ENCODE peak calls at places on chromosomes 1 and 21, in five cellular contexts. J, Q, X, F and S are unnamed samples.

GRCh38 chr1:79517425-79518219 is 511.1 kb upstream of the ADGRL4 start:
- DNase-seq in X (no peak), Q (no peak), J (no peak), F (no peak), S (no peak)

GRCh38 chr1:32702599-32703478 is at the start of gene SYNC:
- DNase-seq in Q (peak; percentile 95), F (no peak), J (no peak), X (no peak), S (no peak)

GRCh38 chr1:241998950-241999495 is at the start of gene MAP1LC3C:
- DNase-seq in F (no peak), Q (no peak), X (no peak), J (no peak), S (no peak)

GRCh38 chr1:227270554-227270953 is 47.7 kb downstream of the CDC42BPA start:
- DNase-seq in X (no peak), J (no peak), F (peak; percentile 20), Q (no peak), S (no peak)

GRCh38 chr1:230157409-230158390 is 90.7 kb downstream of the GALNT2 start:
- DNase-seq in F (peak; percentile 88), J (no peak), X (no peak), Q (no peak), S (no peak)

GRCh38 chr1:98903726-98904125 is 100.9 kb downstream of the PLPPR5 start:
- DNase-seq in Q (no peak), X (no peak), J (no peak), F (no peak), S (no peak)

GRCh38 chr1:241950390-241950789 is 7.2 kb upstream of the BECN2 start:
- DNase-seq in X (no peak), F (no peak), J (no peak), Q (no peak), S (no peak)

GRCh38 chr1:18945401-18945849 is 11.1 kb downstream of the IFFO2 start:
- DNase-seq in J (no peak), F (no peak), X (no peak), Q (no peak), S (no peak)

GRCh38 chr1:167455786-167456446 is 62.4 kb downstream of the CD247 start:
- DNase-seq in Q (no peak), J (no peak), X (no peak), F (no peak), S (no peak)

GRCh38 chr21:31879251-31879650 is 6.4 kb downstream of the HUNK start:
- DNase-seq in Q (no peak), F (no peak), J (no peak), X (no peak), S (no peak)

GRCh38 chr1:43221256-43221778 is 48.5 kb upstream of the TMEM125 start:
- DNase-seq in F (no peak), Q (no peak), J (no peak), X (peak; percentile 75), S (no peak)

DNA sequence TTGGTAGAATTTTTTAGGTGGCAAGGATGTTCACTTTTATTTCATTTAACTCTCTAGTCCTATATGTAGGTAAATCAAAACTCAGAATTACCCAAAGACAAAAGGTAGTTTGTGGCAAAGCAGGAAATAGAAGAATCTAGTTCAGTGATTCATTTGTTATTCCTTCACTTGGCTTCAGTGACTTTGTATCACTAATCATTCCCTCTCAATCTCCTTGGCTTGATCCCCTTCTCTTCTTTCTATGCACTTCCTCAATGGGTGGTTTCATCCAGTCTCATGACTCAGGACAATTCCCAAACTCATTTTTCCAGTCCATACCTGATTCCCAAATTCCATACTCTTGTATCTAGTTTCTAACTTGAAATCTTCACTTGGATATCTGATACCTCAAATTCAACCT is 64.9 kb downstream of the PRKACB start:
- DNase-seq in F (no peak), Q (no peak), J (no peak), X (no peak), S (no peak)
- TF ChIP-seq SRF in F (no peak), Q (no peak), J (no peak), X (no peak), S (no peak)

DNA sequence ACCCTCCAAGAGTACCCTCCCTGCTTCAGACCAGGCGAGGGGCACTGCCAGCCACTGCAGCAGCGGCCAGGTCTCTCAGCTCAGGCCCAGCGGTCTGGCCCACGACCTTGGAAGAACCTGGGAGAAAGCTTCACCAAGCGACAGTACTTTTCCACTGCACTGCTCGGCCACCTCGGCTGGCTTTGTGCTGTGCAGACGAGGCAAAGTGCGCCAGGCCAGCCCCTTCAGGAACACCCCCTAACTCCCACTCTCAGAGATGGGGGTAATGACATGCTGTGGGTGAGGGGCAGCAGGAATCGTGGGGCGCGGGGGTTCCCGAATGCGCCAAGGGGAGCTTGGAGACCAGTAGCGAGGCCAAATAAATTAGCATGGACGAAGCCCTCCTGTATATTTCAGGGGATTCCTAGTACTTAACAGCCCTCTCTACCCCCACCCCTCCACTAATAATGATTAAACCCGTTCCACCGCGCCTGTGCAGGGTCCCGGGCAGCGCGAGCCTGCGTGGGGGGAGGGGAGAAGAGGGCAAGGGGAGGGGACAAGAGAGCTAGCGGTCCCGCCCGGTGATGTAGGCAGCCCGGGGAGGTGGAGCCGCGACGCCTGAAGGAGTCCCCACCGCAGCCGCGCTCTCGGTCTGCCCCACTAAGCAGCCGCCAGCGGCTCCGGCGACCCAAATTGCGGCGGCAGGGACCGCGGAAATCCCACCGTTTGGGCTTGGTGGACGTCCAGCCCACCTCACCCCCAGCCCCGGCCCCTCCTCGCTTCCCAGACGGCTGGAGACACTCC is at the start of gene FAM43B:
- DNase-seq in J (no peak), F (peak; percentile 88), Q (peak; percentile 57), X (no peak), S (no peak)
- TF ChIP-seq SRF in J (no peak), F (no peak), Q (no peak), X (no peak), S (no peak)

GRCh38 chr21:35825954-35826353 is 234.4 kb downstream of the SETD4 start:
- DNase-seq in Q (no peak), J (no peak), F (no peak), X (no peak), S (no peak)
- TF ChIP-seq SRF in Q (no peak), J (no peak), F (no peak), X (no peak), S (no peak)

GRCh38 chr1:203621559-203622130 is 5.0 kb upstream of the ATP2B4 start:
- DNase-seq in X (no peak), J (no peak), F (no peak), Q (no peak), S (no peak)
- TF ChIP-seq SRF in X (no peak), J (no peak), F (no peak), Q (no peak), S (no peak)

DNA sequence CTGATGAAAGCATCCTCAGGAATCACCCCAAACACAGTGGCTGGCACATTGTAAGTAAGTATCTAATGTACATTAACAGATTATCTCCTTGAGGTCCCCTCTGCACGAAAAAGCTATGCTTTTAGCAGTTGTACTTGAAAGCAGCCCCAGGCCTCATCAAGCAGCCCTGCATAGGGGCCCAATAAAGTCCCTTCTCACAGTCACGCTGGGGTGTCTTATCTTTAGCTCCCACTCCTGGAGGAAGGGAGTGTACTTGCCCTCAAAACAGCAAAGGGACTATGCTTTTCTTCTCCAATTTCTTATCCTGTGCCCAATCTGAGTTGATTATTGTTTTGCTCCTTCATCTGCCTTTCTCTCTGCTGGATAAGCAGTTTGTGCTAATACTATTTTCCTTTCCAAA is 168.8 kb upstream of the PLXNA2 start:
- DNase-seq in J (no peak), F (no peak), X (no peak), Q (peak; percentile 45), S (no peak)
- TF ChIP-seq SRF in J (no peak), F (no peak), X (no peak), Q (no peak), S (no peak)

DNA sequence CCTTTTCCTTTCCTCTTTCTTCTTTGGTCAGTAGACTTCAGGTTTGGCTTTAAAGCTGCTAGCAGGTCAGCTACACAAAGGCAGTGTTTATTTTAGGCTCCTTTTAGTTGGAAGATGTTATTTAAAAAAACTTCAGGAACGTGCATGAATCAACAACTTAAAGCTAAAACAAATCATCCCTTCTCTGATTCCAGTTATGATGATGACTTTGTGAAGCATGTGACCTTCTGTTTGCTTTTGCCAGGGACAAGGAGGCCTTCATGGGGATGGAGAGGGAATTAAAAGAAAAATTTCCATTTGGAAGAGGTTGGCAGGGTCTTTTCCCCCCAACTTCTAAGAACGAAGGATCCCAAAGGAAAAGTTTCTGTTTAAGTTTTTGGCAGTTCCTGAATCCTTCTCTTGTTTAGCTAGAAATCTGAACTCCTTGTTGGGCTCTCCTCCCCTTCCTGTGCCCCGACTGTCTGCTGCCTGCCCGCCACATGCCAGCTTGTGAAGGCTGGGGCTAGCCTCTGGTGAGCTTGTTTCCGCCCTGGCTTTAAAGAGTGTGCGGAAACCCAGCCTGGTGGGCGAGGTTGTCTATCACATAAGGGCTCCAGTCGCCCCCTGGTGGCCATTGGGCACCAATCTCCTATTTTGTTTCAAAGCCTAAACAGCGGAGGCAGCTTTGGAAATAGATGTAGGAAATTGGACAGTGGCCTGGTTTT is 9.5 kb downstream of the ATP8B2 start:
- DNase-seq in F (peak; percentile 88), J (no peak), X (no peak), Q (peak; percentile 82), S (no peak)
- TF ChIP-seq SRF in F (peak; percentile 70), J (no peak), X (peak; percentile 99), Q (no peak), S (no peak)

GRCh38 chr1:11673089-11673769 is 7.7 kb downstream of the MAD2L2 start:
- DNase-seq in J (no peak), F (no peak), Q (no peak), X (no peak), S (no peak)

GRCh38 chr1:11668516-11668915 is 4.5 kb downstream of the FBXO6 start:
- DNase-seq in F (no peak), X (no peak), Q (no peak), J (no peak), S (no peak)

GRCh38 chr1:11670747-11671146 is 6.7 kb downstream of the FBXO6 start:
- DNase-seq in J (no peak), Q (no peak), F (no peak), X (peak; percentile 35), S (no peak)

GRCh38 chr1:11671544-11672286 is 7.7 kb downstream of the FBXO6 start:
- DNase-seq in F (peak; percentile 88), J (no peak), Q (peak; percentile 87), X (no peak), S (no peak)

GRCh38 chr1:11671205-11671543 is 7.2 kb downstream of the FBXO6 start:
- DNase-seq in F (no peak), X (no peak), Q (no peak), J (no peak), S (no peak)
- TF ChIP-seq SRF in F (no peak), X (no peak), Q (no peak), J (no peak), S (no peak)

DNA sequence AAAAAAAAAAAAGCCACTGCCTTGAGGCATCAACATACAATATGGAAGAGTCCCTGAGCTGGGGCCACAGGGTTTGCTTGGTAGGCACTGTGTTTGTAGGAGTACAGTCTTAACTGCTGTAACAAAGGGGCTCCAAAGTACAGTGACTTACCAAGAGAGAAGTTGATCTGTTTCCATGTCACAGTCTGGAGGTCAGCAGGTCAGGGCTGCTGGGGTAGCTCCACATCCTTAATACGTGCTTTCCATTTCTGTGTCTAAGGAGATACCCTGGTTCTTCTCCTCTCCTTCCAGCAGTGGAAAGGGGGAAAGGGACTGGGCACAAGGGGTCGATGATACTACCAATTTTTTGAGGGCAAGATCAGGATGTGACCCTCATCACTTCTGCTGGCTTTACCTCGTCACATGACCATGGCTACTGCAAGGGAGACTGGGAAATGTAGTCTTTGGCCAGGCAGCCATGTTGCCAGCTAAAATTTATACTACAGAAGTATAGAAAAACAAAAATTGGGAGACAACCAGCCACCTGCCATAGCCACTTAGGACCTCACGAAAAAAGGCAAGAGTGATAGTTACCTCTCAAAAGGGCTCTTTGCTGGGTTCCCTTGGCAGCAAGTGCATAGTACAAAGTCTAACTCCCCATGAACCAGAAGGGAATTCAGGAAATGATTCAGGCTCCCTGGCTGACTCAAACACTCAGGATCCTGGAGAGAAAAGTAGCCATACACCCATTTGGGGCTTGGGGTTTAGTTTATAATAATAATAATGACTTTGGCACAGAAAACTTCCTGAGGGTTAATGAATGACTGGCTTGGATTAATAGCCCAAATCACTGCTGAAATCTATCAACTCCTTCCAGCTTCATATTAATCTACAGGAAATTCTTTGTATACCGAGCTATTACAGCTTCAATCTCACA is 52.7 kb upstream of the ATP5PO start:
- DNase-seq in F (peak; percentile 41), Q (peak; percentile 68), X (no peak), J (no peak), S (no peak)
- TF ChIP-seq SRF in F (no peak), Q (no peak), X (no peak), J (no peak), S (no peak)